ENCODE peak calls at places on chromosomes 6 and 20, in seven cellular contexts. J, O, Y, N, C, I and D are unnamed samples.

GRCh38 chr6:16345449-16346330 is 107.3 kb downstream of the GMPR start:
- DNase-seq in J (no peak), O (no peak), Y (no peak), N (no peak), C (no peak), I (peak), D (no peak)

GRCh38 chr6:81562169-81562568 is 190.3 kb downstream of the TENT5A start:
- DNase-seq in J (no peak), O (no peak), Y (no peak), N (no peak), C (no peak), I (no peak), D (no peak)

GRCh38 chr6:92428443-92428842 is 990.9 kb downstream of the EPHA7 start:
- DNase-seq in J (no peak), O (no peak), Y (no peak), N (no peak), C (no peak), I (no peak), D (no peak)

GRCh38 chr6:152124432-152125074 is 317.1 kb downstream of the ESR1 start:
- DNase-seq in J (no peak), O (no peak), Y (no peak), N (no peak), C (no peak), I (no peak), D (no peak)

GRCh38 chr6:38847497-38847896 is 132.4 kb downstream of the DNAH8 start:
- DNase-seq in J (no peak), O (no peak), Y (no peak), N (no peak), C (no peak), I (no peak), D (no peak)

GRCh38 chr6:131225127-131225526 is 89.9 kb downstream of the AKAP7 start:
- DNase-seq in J (no peak), O (no peak), Y (no peak), N (no peak), C (no peak), I (no peak), D (no peak)

GRCh38 chr6:43698584-43699349 is 11.2 kb upstream of the MRPS18A start:
- DNase-seq in J (peak), O (no peak), Y (no peak), N (peak), C (no peak), I (peak), D (no peak)

GRCh38 chr6:142737368-142738060 is 207.5 kb downstream of the HIVEP2 start:
- DNase-seq in J (no peak), O (no peak), Y (no peak), N (no peak), C (no peak), I (no peak), D (no peak)

GRCh38 chr6:34138191-34138590 is 7.7 kb downstream of the GRM4 start:
- DNase-seq in J (no peak), O (no peak), Y (no peak), N (no peak), C (no peak), I (no peak), D (no peak)

GRCh38 chr6:165837948-165838745 is 175.1 kb upstream of the PDE10A start:
- DNase-seq in J (no peak), O (no peak), Y (no peak), N (no peak), C (no peak), I (no peak), D (no peak)

GRCh38 chr6:147974376-147974775 is 368.3 kb upstream of the SASH1 start:
- DNase-seq in J (no peak), O (no peak), Y (no peak), N (no peak), C (no peak), I (no peak), D (no peak)

GRCh38 chr6:101640131-101640530 is 246.6 kb downstream of the GRIK2 start:
- DNase-seq in J (no peak), O (no peak), Y (no peak), N (no peak), C (no peak), I (no peak), D (no peak)

GRCh38 chr20:41135187-41135887 is 2.0 kb upstream of the PLCG1 start:
- DNase-seq in J (no peak), O (no peak), Y (peak), N (peak), C (no peak), I (peak), D (no peak)

GRCh38 chr20:3843490-3843889 is 3.1 kb upstream of the MAVS start:
- DNase-seq in J (no peak), O (no peak), Y (no peak), N (no peak), C (no peak), I (no peak), D (no peak)

GRCh38 chr6:139580592-139581484 is 206.4 kb upstream of the CITED2 start:
- DNase-seq in J (no peak), O (no peak), Y (no peak), N (no peak), C (no peak), I (no peak), D (no peak)

GRCh38 chr6:79548310-79548709 is 11.1 kb upstream of the LCA5 start:
- DNase-seq in J (no peak), O (no peak), Y (no peak), N (no peak), C (no peak), I (no peak), D (no peak)

GRCh38 chr6:129644567-129645015 is 65.4 kb downstream of the ARHGAP18 start:
- DNase-seq in J (no peak), O (no peak), Y (no peak), N (no peak), C (no peak), I (no peak), D (no peak)

GRCh38 chr20:63518946-63519764 is 1.4 kb upstream of the PPDPF start:
- DNase-seq in J (no peak), O (no peak), Y (no peak), N (peak), C (no peak), I (peak), D (no peak)

GRCh38 chr6:148502083-148502772 is 159.6 kb downstream of the SASH1 start:
- DNase-seq in J (no peak), O (no peak), Y (no peak), N (no peak), C (no peak), I (no peak), D (no peak)

GRCh38 chr6:113763883-113764282 is 93.3 kb upstream of the MARCKS start:
- DNase-seq in J (no peak), O (no peak), Y (no peak), N (no peak), C (no peak), I (peak), D (no peak)

GRCh38 chr6:89022747-89023289 is 57.7 kb upstream of the PNRC1 start:
- DNase-seq in J (peak), O (no peak), Y (no peak), N (no peak), C (no peak), I (no peak), D (no peak)

GRCh38 chr6:1040393-1040792 is 271.5 kb upstream of the FOXQ1 start:
- DNase-seq in J (no peak), O (no peak), Y (no peak), N (no peak), C (no peak), I (no peak), D (no peak)

GRCh38 chr6:101961357-101961756 is 567.8 kb downstream of the GRIK2 start:
- DNase-seq in J (no peak), O (no peak), Y (no peak), N (no peak), C (no peak), I (no peak), D (no peak)

GRCh38 chr6:158377866-158378265 is 65.6 kb downstream of the TULP4 start:
- DNase-seq in J (no peak), O (no peak), Y (no peak), N (no peak), C (no peak), I (no peak), D (no peak)

GRCh38 chr6:6494677-6495076 is 93.8 kb upstream of the LY86 start:
- DNase-seq in J (peak), O (no peak), Y (no peak), N (peak), C (no peak), I (peak), D (no peak)

GRCh38 chr6:158819977-158820632 is 937 bp upstream of the EZR start:
- DNase-seq in J (no peak), O (no peak), Y (no peak), N (no peak), C (no peak), I (peak), D (no peak)

GRCh38 chr6:148807784-148808183 is 61.0 kb downstream of the UST start:
- DNase-seq in J (no peak), O (no peak), Y (no peak), N (no peak), C (no peak), I (no peak), D (no peak)

GRCh38 chr6:146628350-146628749 is 29.6 kb downstream of the ADGB start:
- DNase-seq in J (no peak), O (no peak), Y (no peak), N (no peak), C (no peak), I (no peak), D (no peak)

GRCh38 chr6:163780993-163781392 is 366.5 kb downstream of the QKI start:
- DNase-seq in J (no peak), O (no peak), Y (no peak), N (peak), C (no peak), I (peak), D (no peak)

GRCh38 chr6:144548525-144548924 is 263.4 kb downstream of the UTRN start:
- DNase-seq in J (no peak), O (no peak), Y (no peak), N (no peak), C (no peak), I (no peak), D (no peak)
- TF ChIP-seq CTCF in J (no peak), O (no peak), Y (no peak), N (no peak), C (peak), I (no peak), D (peak)

GRCh38 chr20:62448788-62449187 is 21.4 kb upstream of the RBBP8NL start:
- DNase-seq in J (no peak), O (no peak), Y (no peak), N (no peak), C (no peak), I (no peak), D (no peak)

GRCh38 chr20:62448038-62448437 is 20.7 kb upstream of the RBBP8NL start:
- DNase-seq in J (no peak), O (no peak), Y (no peak), N (no peak), C (no peak), I (no peak), D (no peak)

GRCh38 chr20:62451970-62452369 is 23.8 kb downstream of the GATA5 start:
- DNase-seq in J (no peak), O (no peak), Y (no peak), N (no peak), C (no peak), I (no peak), D (no peak)

GRCh38 chr20:62451156-62451767 is 23.9 kb upstream of the RBBP8NL start:
- DNase-seq in J (no peak), O (no peak), Y (no peak), N (no peak), C (no peak), I (no peak), D (no peak)

DNA sequence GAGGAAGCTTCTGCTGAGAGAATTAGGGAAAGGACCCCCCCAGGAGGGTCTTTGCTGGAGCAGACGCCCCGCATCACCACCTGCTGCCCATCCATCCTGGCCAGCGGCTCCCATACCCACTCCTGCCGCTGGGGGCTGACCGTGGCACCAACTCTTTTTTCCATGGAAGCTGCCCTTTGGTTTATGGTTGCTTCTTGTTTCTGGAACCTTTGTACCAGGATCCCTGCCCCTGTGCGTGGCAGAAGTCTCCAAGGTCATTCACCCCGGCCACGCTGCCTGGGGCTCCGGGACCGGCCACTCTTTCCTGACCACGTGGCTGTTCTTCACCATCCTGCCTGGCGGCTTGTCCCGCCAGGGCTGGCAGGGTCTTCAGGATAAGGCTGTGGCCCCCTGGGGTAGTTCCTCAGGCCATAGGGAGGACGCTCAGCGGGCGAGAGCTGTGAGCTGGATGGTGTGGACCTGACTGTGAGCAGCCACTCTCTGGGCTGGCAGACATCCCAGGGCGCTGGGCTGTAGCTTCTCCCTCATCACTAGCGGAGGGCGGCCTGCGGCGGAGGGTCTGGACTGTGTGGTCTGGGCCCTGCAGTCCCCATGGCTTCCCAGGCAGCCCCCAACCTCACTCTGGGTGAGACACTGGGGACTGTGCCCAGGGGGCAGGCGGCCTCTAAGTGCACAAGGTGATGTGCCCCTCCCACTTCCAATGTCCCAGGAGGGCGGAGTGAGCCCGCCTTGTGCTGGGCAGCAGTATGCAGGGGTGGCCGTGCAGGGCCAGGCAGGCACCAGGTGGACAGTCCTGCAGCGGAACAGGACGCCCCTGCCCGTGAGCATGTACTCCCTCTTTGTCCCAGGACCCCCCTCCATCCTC is 22.8 kb upstream of the RBBP8NL start:
- DNase-seq in J (no peak), O (no peak), Y (no peak), N (no peak), C (no peak), I (no peak), D (no peak)
- TF ChIP-seq CTCF in J (no peak), O (no peak), Y (no peak), N (no peak), C (no peak), I (peak), D (no peak)

DNA sequence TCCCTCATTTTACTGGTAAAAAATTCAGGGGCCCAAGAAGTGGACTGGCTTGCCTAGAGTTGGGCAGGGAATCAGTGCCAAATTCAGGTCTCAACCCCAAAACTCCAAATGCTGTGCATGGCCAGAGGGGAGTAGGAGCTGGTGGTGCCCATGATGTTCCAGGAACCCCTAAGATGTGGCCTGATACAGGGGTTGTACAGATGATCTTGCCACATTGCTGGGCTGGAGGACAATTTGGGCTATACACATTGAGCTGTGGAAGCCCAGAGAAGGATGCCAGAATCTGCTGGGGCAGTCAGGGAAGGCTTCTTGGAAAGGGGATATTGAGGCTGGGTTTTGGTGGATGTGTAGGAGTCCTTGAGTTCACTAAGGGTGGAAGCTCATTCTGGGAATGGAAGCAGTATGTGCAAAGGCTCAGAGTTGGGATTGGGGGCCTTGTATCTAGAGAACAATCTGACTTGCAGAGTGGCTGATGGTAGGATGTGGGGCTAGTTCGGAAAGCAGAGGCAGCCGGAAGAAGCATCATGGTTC is 38.0 kb upstream of the APCDD1L start:
- DNase-seq in J (peak), O (no peak), Y (no peak), N (no peak), C (no peak), I (peak), D (no peak)
- TF ChIP-seq CTCF in J (no peak), O (no peak), Y (no peak), N (no peak), C (no peak), I (no peak), D (no peak)

DNA sequence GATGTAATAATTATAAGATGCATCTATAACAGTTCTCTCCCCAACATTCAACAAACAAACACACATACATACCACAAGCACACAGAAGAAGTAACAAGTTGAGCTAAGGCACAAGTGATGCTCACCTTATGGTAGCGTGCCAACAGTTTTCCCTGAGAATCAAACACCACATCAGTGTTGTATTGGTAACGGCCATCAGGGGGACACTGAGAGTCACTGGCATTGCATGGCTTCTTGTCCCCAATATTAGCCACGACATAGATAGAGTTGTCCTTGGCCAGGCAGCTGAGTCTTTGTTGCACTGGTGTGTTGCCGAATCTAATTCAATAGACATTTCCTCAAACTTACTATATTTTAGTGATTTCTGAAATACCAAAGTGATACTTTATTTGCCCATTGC is 14.8 kb upstream of the VNN1 start:
- DNase-seq in J (no peak), O (no peak), Y (no peak), N (no peak), C (no peak), I (peak), D (no peak)
- TF ChIP-seq CTCF in J (no peak), O (no peak), Y (peak), N (peak), C (no peak), I (peak), D (no peak)

DNA sequence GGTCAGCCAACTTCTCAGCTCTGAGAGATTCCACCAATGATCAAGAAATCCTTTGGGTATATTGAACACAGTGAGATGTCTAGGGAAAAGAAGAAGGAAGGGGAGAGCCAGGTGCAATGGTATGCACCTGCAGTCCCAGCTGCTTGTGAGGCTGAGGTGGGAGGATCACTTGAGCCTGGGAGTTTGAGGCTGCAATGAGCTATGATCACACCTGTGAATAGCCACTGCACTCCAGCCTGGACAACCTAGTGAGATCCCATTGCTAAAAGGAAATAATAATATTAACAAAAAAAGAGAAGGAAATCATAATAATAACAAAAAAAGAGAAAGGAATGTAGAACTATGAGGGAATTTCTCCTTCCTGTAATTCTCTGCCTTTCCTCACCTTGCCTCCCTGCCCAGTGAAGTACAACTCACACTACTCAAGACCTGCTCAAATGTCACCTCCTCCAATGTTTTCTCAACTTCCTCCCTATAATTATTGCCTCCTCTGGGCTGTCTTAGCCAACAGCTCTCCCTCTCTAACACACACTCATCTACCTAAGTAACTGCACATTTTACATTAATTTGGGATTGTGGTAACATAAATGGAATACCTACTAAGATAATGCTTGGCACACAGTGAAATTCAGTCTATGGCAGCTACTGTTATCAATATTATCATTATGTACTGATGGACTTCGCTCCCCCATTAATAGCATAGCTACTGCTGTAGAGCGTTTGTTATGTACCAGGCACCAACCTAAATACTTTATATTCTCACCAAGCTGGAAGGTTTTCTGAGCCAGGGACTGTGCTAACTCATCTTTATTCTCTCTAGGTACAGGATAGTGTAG is 103.6 kb downstream of the KIF13A start:
- DNase-seq in J (no peak), O (no peak), Y (no peak), N (no peak), C (no peak), I (no peak), D (no peak)
- TF ChIP-seq CTCF in J (no peak), O (no peak), Y (no peak), N (no peak), C (no peak), I (no peak), D (no peak)

GRCh38 chr6:135181333-135182119 is 418 bp downstream of the MYB start:
- DNase-seq in J (peak), O (no peak), Y (no peak), N (no peak), C (no peak), I (no peak), D (no peak)

GRCh38 chr6:135182993-135183531 is 2.0 kb downstream of the MYB start:
- DNase-seq in J (no peak), O (no peak), Y (peak), N (peak), C (no peak), I (no peak), D (no peak)

GRCh38 chr6:135182120-135182992 is 1.2 kb downstream of the MYB start:
- DNase-seq in J (no peak), O (peak), Y (peak), N (peak), C (no peak), I (peak), D (no peak)

GRCh38 chr6:135185483-135185882 is 4.4 kb downstream of the MYB start:
- DNase-seq in J (no peak), O (no peak), Y (no peak), N (no peak), C (no peak), I (no peak), D (no peak)

GRCh38 chr6:135183532-135184440 is 2.7 kb downstream of the MYB start:
- DNase-seq in J (no peak), O (peak), Y (peak), N (peak), C (no peak), I (peak), D (no peak)
- TF ChIP-seq CTCF in J (no peak), O (peak), Y (peak), N (peak), C (no peak), I (peak), D (peak)